ENCODE peak calls at places on chromosomes 1 and 21, in eight cellular contexts. A, I, O, H, T, G, J and B are unnamed samples.

GRCh38 chr1:203701606-203702005 is 63.4 kb upstream of the LAX1 start:
- DNase-seq in J (no peak), H (no peak), T (no peak), A (no peak), G (no peak), O (peak; percentile 5), I (no peak), B (no peak)

GRCh38 chr1:17550684-17551584 is 11.4 kb downstream of the ARHGEF10L start:
- DNase-seq in I (no peak), T (peak; percentile 50), H (no peak), G (peak; percentile 93), J (no peak), A (no peak), O (no peak), B (no peak)

GRCh38 chr1:101026394-101026788 is 807 bp upstream of the DPH5 start:
- DNase-seq in H (no peak), J (no peak), G (no peak), A (no peak), O (no peak), T (no peak), I (no peak), B (no peak)

GRCh38 chr1:99601709-99602403 is 44.1 kb upstream of the PALMD start:
- DNase-seq in H (no peak), O (no peak), T (no peak), G (no peak), I (no peak), A (no peak), J (no peak), B (no peak)

GRCh38 chr1:106964505-106964904 is 92.0 kb upstream of the PRMT6 start:
- DNase-seq in A (no peak), I (no peak), T (no peak), O (no peak), J (no peak), H (no peak), G (no peak), B (no peak)

GRCh38 chr1:14443164-14443787 is 155.2 kb upstream of the KAZN start:
- DNase-seq in T (no peak), A (no peak), G (no peak), J (peak; percentile 7), O (no peak), I (no peak), H (no peak), B (no peak)

GRCh38 chr1:8818325-8818775 is 910 bp upstream of the RERE start:
- DNase-seq in O (no peak), T (peak; percentile 60), A (peak; percentile 33), J (no peak), I (no peak), G (peak; percentile 74), H (peak; percentile 4), B (peak; percentile 81)

GRCh38 chr21:16423921-16424320 is 694.1 kb downstream of the USP25 start:
- DNase-seq in A (no peak), T (no peak), H (no peak), G (no peak), O (no peak), J (no peak), I (no peak), B (no peak)

GRCh38 chr1:160346953-160347352 is 3.8 kb downstream of the NCSTN start:
- DNase-seq in O (no peak), G (peak; percentile 29), A (no peak), H (no peak), T (no peak), J (no peak), I (no peak), B (no peak)

GRCh38 chr1:154198756-154199562 is 7.1 kb upstream of the TPM3 start:
- DNase-seq in I (no peak), T (no peak), G (no peak), J (peak; percentile 70), O (peak; percentile 82), H (peak; percentile 58), A (peak; percentile 28), B (no peak)

GRCh38 chr1:3219005-3219724 is 150.2 kb downstream of the PRDM16 start:
- DNase-seq in A (peak; percentile 75), T (peak; percentile 91), O (peak; percentile 5), J (no peak), H (no peak), G (no peak), I (peak; percentile 33), B (peak; percentile 72)

GRCh38 chr1:43286115-43286514 is 734 bp upstream of the C1orf210 start:
- DNase-seq in I (no peak), G (no peak), A (no peak), J (no peak), H (no peak), T (peak; percentile 52), O (no peak), B (no peak)

GRCh38 chr1:25343872-25344271 is 5.7 kb downstream of the TMEM50A start:
- DNase-seq in G (no peak), O (no peak), H (no peak), J (no peak), A (no peak), T (no peak), I (peak; percentile 40), B (no peak)

GRCh38 chr1:184813528-184814089 is 59.0 kb upstream of the EDEM3 start:
- DNase-seq in T (no peak), O (no peak), I (no peak), J (no peak), G (no peak), H (no peak), A (no peak), B (no peak)

GRCh38 chr1:210262167-210262896 is 29.7 kb downstream of the SERTAD4 start:
- DNase-seq in G (no peak), O (no peak), H (no peak), J (no peak), A (peak; percentile 54), I (no peak), T (no peak), B (peak; percentile 72)

GRCh38 chr1:9384751-9385245 is 92.1 kb downstream of the SPSB1 start:
- DNase-seq in A (peak; percentile 77), G (no peak), T (no peak), O (no peak), H (no peak), J (no peak), I (peak; percentile 77), B (peak; percentile 66)

GRCh38 chr1:145720556-145720877 is 1.2 kb downstream of the CD160 start:
- DNase-seq in A (no peak), G (peak; percentile 58), O (no peak), T (no peak), I (no peak), H (no peak), J (no peak), B (no peak)

GRCh38 chr1:85612704-85613361 is 32.3 kb downstream of the CCN1 start:
- DNase-seq in H (no peak), J (peak; percentile 74), A (no peak), I (no peak), T (no peak), O (peak; percentile 35), G (peak; percentile 98), B (no peak)

GRCh38 chr21:32316363-32317215 is 17.9 kb downstream of the MRAP start:
- DNase-seq in T (no peak), G (no peak), J (no peak), O (no peak), I (no peak), A (no peak), H (no peak), B (no peak)

GRCh38 chr1:121587777-121588176 is 403.0 kb downstream of the SRGAP2C start:
- DNase-seq in O (no peak), A (no peak), J (no peak), T (no peak), I (no peak), G (peak; percentile 70), H (no peak), B (no peak)

GRCh38 chr1:51415963-51416362 is 85.6 kb upstream of the TTC39A start:
- DNase-seq in O (no peak), T (no peak), J (no peak), A (no peak), G (no peak), H (no peak), I (no peak), B (no peak)

GRCh38 chr1:157034137-157034800 is 11.3 kb downstream of the ARHGEF11 start:
- DNase-seq in T (peak; percentile 39), I (no peak), H (no peak), J (no peak), G (no peak), A (no peak), O (no peak), B (no peak)

GRCh38 chr1:208029381-208030319 is 118.7 kb upstream of the CD34 start:
- DNase-seq in T (no peak), I (no peak), J (no peak), A (no peak), G (no peak), O (no peak), H (no peak), B (no peak)

GRCh38 chr1:67149179-67149770 is 14.5 kb upstream of the C1orf141 start:
- DNase-seq in J (peak; percentile 81), T (peak; percentile 71), G (peak; percentile 45), O (peak; percentile 18), A (peak; percentile 58), H (peak; percentile 56), I (peak; percentile 47), B (no peak)

GRCh38 chr1:27773732-27774445 is 870 bp downstream of the STX12 start:
- DNase-seq in I (no peak), T (no peak), J (no peak), O (no peak), H (peak; percentile 29), A (peak; percentile 33), G (no peak), B (no peak)

GRCh38 chr1:163174524-163175437 is 27.9 kb downstream of the RGS5 start:
- DNase-seq in A (peak; percentile 64), O (peak; percentile 26), G (peak; percentile 40), I (peak; percentile 58), H (no peak), J (peak; percentile 74), T (peak; percentile 66), B (peak; percentile 72)
- H3K4me1 ChIP-seq in A (no peaks in the 10 kb centered on the region), O (peaks cover 4% of the 10 kb centered on the region), G (no peaks in the 10 kb centered on the region), I (no peaks in the 10 kb centered on the region), H (no peaks in the 10 kb centered on the region), J (no peaks in the 10 kb centered on the region), T (peaks cover 42% of the 10 kb centered on the region), B (no peaks in the 10 kb centered on the region)

GRCh38 chr1:44947774-44948311 is 38.6 kb downstream of the EIF2B3 start:
- DNase-seq in I (no peak), G (no peak), O (no peak), T (no peak), A (no peak), H (no peak), J (no peak), B (no peak)
- H3K27ac ChIP-seq in I (peak overlapping the region; percentile 62), G (no peak overlapping the region), O (no peak overlapping the region), T (peak overlapping the region; percentile 59), A (peak overlapping the region; percentile 61), H (no peak overlapping the region), J (no peak overlapping the region), B (peak overlapping the region; percentile 29)

GRCh38 chr1:219660666-219661463 is 48.0 kb upstream of the ZC3H11B start:
- DNase-seq in J (peak; percentile 93), T (peak; percentile 74), I (peak; percentile 88), O (peak; percentile 61), H (no peak), G (no peak), A (peak; percentile 87), B (peak; percentile 91)
- H3K4me3 ChIP-seq in J (no peak overlapping the region), T (no peak overlapping the region), I (peak overlapping the region; percentile 35), O (no peak overlapping the region), H (no peak overlapping the region), G (no peak overlapping the region), A (peak overlapping the region; percentile 13), B (no peak overlapping the region)

DNA sequence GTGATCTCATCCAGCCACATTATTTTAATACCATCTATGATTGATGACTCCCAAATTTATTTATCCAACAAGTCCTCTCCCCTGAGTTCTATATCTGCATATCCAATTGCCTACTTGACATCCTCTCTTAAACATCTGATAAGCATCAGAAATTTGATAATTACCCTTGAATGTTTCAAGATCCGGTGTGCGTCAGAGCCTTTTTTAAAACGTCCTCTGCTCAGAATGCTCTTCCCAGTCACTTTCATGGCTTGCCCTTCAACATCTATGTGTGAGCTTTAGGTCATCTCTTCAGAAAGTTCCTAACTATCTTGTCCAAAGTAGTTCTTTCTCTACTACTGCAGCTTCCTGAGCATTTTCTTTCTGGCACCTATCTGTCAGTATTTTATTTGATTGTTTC is 364.3 kb downstream of the PLPP3 start:
- DNase-seq in H (no peak), A (no peak), J (no peak), G (no peak), O (no peak), T (no peak), I (no peak), B (no peak)
- H3K4me1 ChIP-seq in H (no peaks in the 10 kb centered on the region), A (no peaks in the 10 kb centered on the region), J (no peaks in the 10 kb centered on the region), G (no peaks in the 10 kb centered on the region), O (no peaks in the 10 kb centered on the region), T (no peaks in the 10 kb centered on the region), I (no peaks in the 10 kb centered on the region), B (no peaks in the 10 kb centered on the region)